ENCODE peak calls at places on chromosome 18, in eight cellular contexts. One of them, this sample, is unnamed.

GRCh38 chr18:55787674-55788073 is 199.7 kb upstream of the TCF4 start:
- DNase-seq in NCI-H187: no peak
- DNase-seq in glutamatergic neuron: no peak
- DNase-seq in NAMALWA: no peak
- DNase-seq in coronary artery: no peak
- DNase-seq in activated T-cell treated with anti-CD3 and anti-CD28 coated beads for 1 hour: no peak
- DNase-seq in stimulated activated CD4-positive, alpha-beta T cell treated with anti-CD3 and anti-CD28 coated beads, Interleukin-15, amount 100 ng/mL, for 24 hours: no peak
- DNase-seq in activated gamma-delta T cell treated with Interleukin-2 at 50 U/mL for 16 hours: no peak
- DNase-seq in this sample: no peak

GRCh38 chr18:10842821-10843220 is 306.5 kb downstream of the PIEZO2 start:
- DNase-seq in NCI-H187: no peak
- DNase-seq in glutamatergic neuron: no peak
- DNase-seq in NAMALWA: no peak
- DNase-seq in coronary artery: no peak
- DNase-seq in activated T-cell treated with anti-CD3 and anti-CD28 coated beads for 1 hour: no peak
- DNase-seq in stimulated activated CD4-positive, alpha-beta T cell treated with anti-CD3 and anti-CD28 coated beads, Interleukin-15, amount 100 ng/mL, for 24 hours: no peak
- DNase-seq in activated gamma-delta T cell treated with Interleukin-2 at 50 U/mL for 16 hours: no peak
- DNase-seq in this sample: no peak

GRCh38 chr18:74378179-74378682 is 62.6 kb downstream of the C18orf63 start:
- DNase-seq in NCI-H187: no peak
- DNase-seq in glutamatergic neuron: no peak
- DNase-seq in NAMALWA: no peak
- DNase-seq in coronary artery: peak
- DNase-seq in activated T-cell treated with anti-CD3 and anti-CD28 coated beads for 1 hour: no peak
- DNase-seq in stimulated activated CD4-positive, alpha-beta T cell treated with anti-CD3 and anti-CD28 coated beads, Interleukin-15, amount 100 ng/mL, for 24 hours: no peak
- DNase-seq in activated gamma-delta T cell treated with Interleukin-2 at 50 U/mL for 16 hours: no peak
- DNase-seq in this sample: no peak

GRCh38 chr18:48634975-48635374 is 96.1 kb downstream of the CTIF start:
- DNase-seq in NCI-H187: no peak
- DNase-seq in glutamatergic neuron: no peak
- DNase-seq in NAMALWA: no peak
- DNase-seq in coronary artery: no peak
- DNase-seq in activated T-cell treated with anti-CD3 and anti-CD28 coated beads for 1 hour: no peak
- DNase-seq in stimulated activated CD4-positive, alpha-beta T cell treated with anti-CD3 and anti-CD28 coated beads, Interleukin-15, amount 100 ng/mL, for 24 hours: no peak
- DNase-seq in activated gamma-delta T cell treated with Interleukin-2 at 50 U/mL for 16 hours: no peak
- DNase-seq in this sample: no peak

GRCh38 chr18:77013777-77014525 is 118.6 kb downstream of the MBP start:
- DNase-seq in NCI-H187: no peak
- DNase-seq in glutamatergic neuron: no peak
- DNase-seq in NAMALWA: no peak
- DNase-seq in coronary artery: no peak
- DNase-seq in activated T-cell treated with anti-CD3 and anti-CD28 coated beads for 1 hour: no peak
- DNase-seq in stimulated activated CD4-positive, alpha-beta T cell treated with anti-CD3 and anti-CD28 coated beads, Interleukin-15, amount 100 ng/mL, for 24 hours: no peak
- DNase-seq in activated gamma-delta T cell treated with Interleukin-2 at 50 U/mL for 16 hours: no peak
- DNase-seq in this sample: no peak

GRCh38 chr18:52219102-52219501 is 120.9 kb upstream of the DCC start:
- DNase-seq in NCI-H187: no peak
- DNase-seq in glutamatergic neuron: no peak
- DNase-seq in NAMALWA: no peak
- DNase-seq in coronary artery: no peak
- DNase-seq in activated T-cell treated with anti-CD3 and anti-CD28 coated beads for 1 hour: no peak
- DNase-seq in stimulated activated CD4-positive, alpha-beta T cell treated with anti-CD3 and anti-CD28 coated beads, Interleukin-15, amount 100 ng/mL, for 24 hours: no peak
- DNase-seq in activated gamma-delta T cell treated with Interleukin-2 at 50 U/mL for 16 hours: no peak
- DNase-seq in this sample: no peak

GRCh38 chr18:250685-251084 is 17.2 kb downstream of the THOC1 start:
- DNase-seq in NCI-H187: no peak
- DNase-seq in glutamatergic neuron: no peak
- DNase-seq in NAMALWA: no peak
- DNase-seq in coronary artery: no peak
- DNase-seq in activated T-cell treated with anti-CD3 and anti-CD28 coated beads for 1 hour: no peak
- DNase-seq in stimulated activated CD4-positive, alpha-beta T cell treated with anti-CD3 and anti-CD28 coated beads, Interleukin-15, amount 100 ng/mL, for 24 hours: no peak
- DNase-seq in activated gamma-delta T cell treated with Interleukin-2 at 50 U/mL for 16 hours: no peak
- DNase-seq in this sample: no peak

GRCh38 chr18:42296723-42297122 is 341.7 kb downstream of the PIK3C3 start:
- DNase-seq in NCI-H187: no peak
- DNase-seq in glutamatergic neuron: no peak
- DNase-seq in NAMALWA: no peak
- DNase-seq in coronary artery: no peak
- DNase-seq in activated T-cell treated with anti-CD3 and anti-CD28 coated beads for 1 hour: no peak
- DNase-seq in stimulated activated CD4-positive, alpha-beta T cell treated with anti-CD3 and anti-CD28 coated beads, Interleukin-15, amount 100 ng/mL, for 24 hours: no peak
- DNase-seq in activated gamma-delta T cell treated with Interleukin-2 at 50 U/mL for 16 hours: no peak
- DNase-seq in this sample: no peak

GRCh38 chr18:12376034-12376717 is 851 bp downstream of the AFG3L2 start:
- DNase-seq in NCI-H187: no peak
- DNase-seq in glutamatergic neuron: peak
- DNase-seq in NAMALWA: peak
- DNase-seq in coronary artery: no peak
- DNase-seq in activated T-cell treated with anti-CD3 and anti-CD28 coated beads for 1 hour: no peak
- DNase-seq in stimulated activated CD4-positive, alpha-beta T cell treated with anti-CD3 and anti-CD28 coated beads, Interleukin-15, amount 100 ng/mL, for 24 hours: peak
- DNase-seq in activated gamma-delta T cell treated with Interleukin-2 at 50 U/mL for 16 hours: no peak
- DNase-seq in this sample: no peak

GRCh38 chr18:8912348-8913057 is 190.0 kb upstream of the NDUFV2 start:
- DNase-seq in NCI-H187: peak
- DNase-seq in glutamatergic neuron: peak
- DNase-seq in NAMALWA: peak
- DNase-seq in coronary artery: no peak
- DNase-seq in activated T-cell treated with anti-CD3 and anti-CD28 coated beads for 1 hour: no peak
- DNase-seq in stimulated activated CD4-positive, alpha-beta T cell treated with anti-CD3 and anti-CD28 coated beads, Interleukin-15, amount 100 ng/mL, for 24 hours: no peak
- DNase-seq in activated gamma-delta T cell treated with Interleukin-2 at 50 U/mL for 16 hours: no peak
- DNase-seq in this sample: no peak

GRCh38 chr18:74945774-74946545 is 263.0 kb downstream of the PTGR3 start:
- DNase-seq in NCI-H187: no peak
- DNase-seq in glutamatergic neuron: no peak
- DNase-seq in NAMALWA: no peak
- DNase-seq in coronary artery: no peak
- DNase-seq in activated T-cell treated with anti-CD3 and anti-CD28 coated beads for 1 hour: no peak
- DNase-seq in stimulated activated CD4-positive, alpha-beta T cell treated with anti-CD3 and anti-CD28 coated beads, Interleukin-15, amount 100 ng/mL, for 24 hours: no peak
- DNase-seq in activated gamma-delta T cell treated with Interleukin-2 at 50 U/mL for 16 hours: no peak
- DNase-seq in this sample: no peak

This sample was measured in AG04449.